ENCODE peak calls at places on chromosomes 16 and 17, in eight cellular contexts. B, U, K, T, Z, J, A and H are unnamed samples.

GRCh38 chr17:35011671-35012216 is 31.4 kb downstream of the LIG3 start:
- DNase-seq in B (no peak), U (no peak), K (no peak), T (no peak), Z (no peak), J (no peak), A (no peak), H (no peak)

GRCh38 chr16:54066451-54067056 is 220.0 kb downstream of the IRX3 start:
- DNase-seq in B (no peak), U (no peak), K (no peak), T (no peak), Z (no peak), J (peak; percentile 53), A (no peak), H (no peak)

GRCh38 chr17:29138184-29138955 is 41.8 kb downstream of the MYO18A start:
- DNase-seq in B (peak; percentile 46), U (no peak), K (no peak), T (no peak), Z (no peak), J (peak; percentile 70), A (no peak), H (no peak)

GRCh38 chr17:65495255-65496060 is 66.0 kb downstream of the AXIN2 start:
- DNase-seq in B (no peak), U (no peak), K (no peak), T (no peak), Z (peak; percentile 61), J (no peak), A (no peak), H (no peak)

GRCh38 chr17:72176516-72176851 is 55.7 kb downstream of the SOX9 start:
- DNase-seq in B (no peak), U (no peak), K (no peak), T (peak; percentile 25), Z (no peak), J (no peak), A (no peak), H (no peak)

GRCh38 chr17:7557825-7558543 is 566 bp upstream of the TNFSF13 start:
- DNase-seq in B (no peak), U (no peak), K (peak; percentile 92), T (peak; percentile 85), Z (no peak), J (peak; percentile 81), A (peak; percentile 45), H (peak; percentile 89)

GRCh38 chr17:18166894-18167293 is 16.7 kb upstream of the ALKBH5 start:
- DNase-seq in B (no peak), U (no peak), K (no peak), T (no peak), Z (no peak), J (no peak), A (no peak), H (peak; percentile 39)

GRCh38 chr17:74431568-74432483 is at the start of gene GPRC5C:
- DNase-seq in B (no peak), U (peak; percentile 31), K (peak; percentile 90), T (peak; percentile 24), Z (peak; percentile 77), J (peak; percentile 70), A (no peak), H (peak; percentile 8)

GRCh38 chr17:56540791-56541190 is 52.7 kb upstream of the NOG start:
- DNase-seq in B (no peak), U (no peak), K (no peak), T (no peak), Z (no peak), J (no peak), A (no peak), H (no peak)

GRCh38 chr16:11118479-11118878 is 137.5 kb downstream of the SOCS1 start:
- DNase-seq in B (peak; percentile 36), U (no peak), K (no peak), T (no peak), Z (no peak), J (no peak), A (no peak), H (peak; percentile 36)

GRCh38 chr16:78789556-78789955 is 690.1 kb downstream of the WWOX start:
- DNase-seq in B (no peak), U (no peak), K (no peak), T (no peak), Z (no peak), J (no peak), A (no peak), H (no peak)

GRCh38 chr16:89869911-89870310 is 3.5 kb upstream of the TCF25 start:
- DNase-seq in B (no peak), U (no peak), K (no peak), T (no peak), Z (no peak), J (no peak), A (no peak), H (no peak)

GRCh38 chr16:67394271-67395104 is 1.2 kb upstream of the TPPP3 start:
- DNase-seq in B (no peak), U (no peak), K (no peak), T (no peak), Z (peak; percentile 61), J (no peak), A (peak; percentile 37), H (no peak)

GRCh38 chr16:12078405-12079245 is 102.1 kb downstream of the SNX29 start:
- DNase-seq in B (no peak), U (no peak), K (no peak), T (no peak), Z (no peak), J (no peak), A (no peak), H (no peak)

GRCh38 chr17:74840500-74840899 is 19.2 kb downstream of the GRIN2C start:
- DNase-seq in B (no peak), U (no peak), K (no peak), T (no peak), Z (peak; percentile 38), J (no peak), A (no peak), H (no peak)

GRCh38 chr16:49855822-49856740 is at the start of gene ZNF423:
- DNase-seq in B (no peak), U (no peak), K (no peak), T (no peak), Z (peak; percentile 66), J (peak; percentile 22), A (no peak), H (no peak)

GRCh38 chr17:9645858-9646555 is 690 bp downstream of the USP43 start:
- DNase-seq in B (no peak), U (no peak), K (peak; percentile 54), T (peak; percentile 71), Z (peak; percentile 88), J (peak; percentile 76), A (peak; percentile 16), H (no peak)

GRCh38 chr17:81254955-81255717 is 16.0 kb downstream of the NDUFAF8 start:
- DNase-seq in B (peak; percentile 77), U (no peak), K (peak; percentile 90), T (no peak), Z (peak; percentile 84), J (peak; percentile 91), A (no peak), H (peak; percentile 74)

GRCh38 chr17:7885357-7886226 is 3.0 kb upstream of the CHD3 start:
- DNase-seq in B (no peak), U (peak; percentile 31), K (peak; percentile 29), T (peak; percentile 49), Z (peak; percentile 88), J (peak; percentile 38), A (no peak), H (peak; percentile 18)

GRCh38 chr16:10181196-10182162 is 749 bp downstream of the GRIN2A start:
- DNase-seq in B (peak; percentile 25), U (no peak), K (peak; percentile 57), T (no peak), Z (peak; percentile 97), J (peak; percentile 51), A (peak; percentile 65), H (peak; percentile 70)

GRCh38 chr16:70660672-70661350 is 14.5 kb downstream of the IL34 start:
- DNase-seq in B (no peak), U (no peak), K (no peak), T (no peak), Z (no peak), J (peak; percentile 23), A (no peak), H (no peak)

GRCh38 chr17:75155191-75155601 is 884 bp upstream of the JPT1 start:
- DNase-seq in B (no peak), U (no peak), K (no peak), T (no peak), Z (no peak), J (peak; percentile 74), A (no peak), H (no peak)

GRCh38 chr17:7435676-7436555 is 681 bp downstream of the TMEM102 start:
- DNase-seq in B (no peak), U (peak; percentile 40), K (peak; percentile 29), T (peak; percentile 76), Z (peak; percentile 62), J (peak; percentile 42), A (peak; percentile 75), H (no peak)

GRCh38 chr16:85174871-85175723 is 62.8 kb upstream of the CIBAR2 start:
- DNase-seq in B (peak; percentile 19), U (no peak), K (no peak), T (no peak), Z (no peak), J (no peak), A (no peak), H (no peak)

GRCh38 chr16:19284207-19284606 is 1.3 kb upstream of the CLEC19A start:
- DNase-seq in B (no peak), U (no peak), K (peak; percentile 75), T (peak; percentile 26), Z (no peak), J (peak; percentile 98), A (no peak), H (no peak)

GRCh38 chr17:41909088-41909487 is 9.7 kb downstream of the ACLY start:
- DNase-seq in B (no peak), U (no peak), K (no peak), T (no peak), Z (peak; percentile 25), J (no peak), A (no peak), H (no peak)

GRCh38 chr17:44795928-44796327 is 34.2 kb downstream of the GJC1 start:
- DNase-seq in B (no peak), U (no peak), K (no peak), T (no peak), Z (peak; percentile 47), J (no peak), A (no peak), H (no peak)

GRCh38 chr17:82023447-82024241 is 539 bp downstream of the LRRC45 start:
- DNase-seq in B (no peak), U (no peak), K (no peak), T (no peak), Z (peak; percentile 73), J (peak; percentile 20), A (peak; percentile 55), H (no peak)

GRCh38 chr16:22194707-22195444 is 11.2 kb upstream of the EEF2K start:
- DNase-seq in B (no peak), U (no peak), K (no peak), T (no peak), Z (no peak), J (no peak), A (no peak), H (no peak)